ENCODE peak calls at places on chromosomes 4 and X, in eight cellular contexts. S is HCT116, F is mesenchymal stem cell, Z is astrocyte, R is lower lobe of right lung, N is uterus, Q is BJ, J is cardiac fibroblast. K is an unnamed sample.

GRCh38 chr4:152992027-152992426 is 55.9 kb downstream of the FHDC1 start:
- DNase-seq in F (no peak), R (no peak), Q (no peak), N (no peak), S (no peak), J (no peak), Z (no peak), K (no peak)

GRCh38 chr4:177079327-177079726 is 230.3 kb upstream of the NEIL3 start:
- DNase-seq in Q (no peak), N (no peak), R (no peak), J (no peak), S (no peak), F (no peak), Z (no peak), K (no peak)

GRCh38 chr4:48796927-48797679 is 17.0 kb upstream of the FRYL start:
- DNase-seq in Q (no peak), J (no peak), Z (no peak), S (no peak), N (no peak), F (no peak), R (no peak), K (no peak)

GRCh38 chrX:129981752-129982299 is 609 bp upstream of the BCORL1 start:
- DNase-seq in F (no peak), Z (no peak), J (no peak), N (peak), Q (no peak), R (no peak), S (no peak), K (no peak)

GRCh38 chr4:26724522-26724921 is 136.1 kb upstream of the STIM2 start:
- DNase-seq in F (no peak), N (no peak), R (no peak), Q (no peak), S (no peak), Z (no peak), J (peak), K (no peak)

GRCh38 chrX:123920065-123920785 is 41.3 kb upstream of the STAG2 start:
- DNase-seq in Q (peak), J (peak), N (no peak), Z (peak), S (no peak), F (peak), R (no peak), K (no peak)

GRCh38 chr4:15702941-15703403 is at the start of gene BST1:
- DNase-seq in J (peak), N (peak), F (no peak), R (peak), Z (peak), Q (no peak), S (no peak), K (peak)

GRCh38 chr4:160044693-160045092 is 941.8 kb downstream of the RAPGEF2 start:
- DNase-seq in J (no peak), Z (no peak), S (no peak), N (no peak), Q (no peak), F (no peak), R (no peak), K (no peak)

GRCh38 chr4:89397464-89397863 is 89.9 kb upstream of the GPRIN3 start:
- DNase-seq in Z (peak), N (no peak), F (no peak), R (no peak), Q (no peak), S (no peak), J (no peak), K (no peak)

GRCh38 chr4:57184378-57185031 is 74.3 kb upstream of the IGFBP7 start:
- DNase-seq in R (no peak), F (no peak), Q (no peak), S (no peak), N (no peak), J (no peak), Z (peak), K (no peak)

GRCh38 chr4:89549907-89550306 is 242.3 kb upstream of the GPRIN3 start:
- DNase-seq in Q (peak), S (no peak), J (peak), F (peak), R (no peak), Z (no peak), N (no peak), K (no peak)

GRCh38 chrX:43881410-43882293 is 598 bp downstream of the MAOB start:
- DNase-seq in F (no peak), N (peak), Q (no peak), Z (no peak), S (no peak), J (no peak), R (no peak), K (no peak)

GRCh38 chr4:185086053-185086452 is 57.0 kb upstream of the SLC25A4 start:
- DNase-seq in Q (no peak), R (no peak), F (no peak), N (no peak), Z (no peak), S (no peak), J (no peak), K (peak)

GRCh38 chr4:101271516-101271915 is 75.8 kb downstream of the PPP3CA start:
- DNase-seq in R (no peak), Z (no peak), J (no peak), Q (no peak), N (no peak), S (no peak), F (peak), K (no peak)

GRCh38 chrX:68433155-68433980 is at the start of gene OPHN1:
- DNase-seq in Q (no peak), R (peak), N (peak), J (peak), S (peak), F (peak), Z (peak), K (peak)

GRCh38 chrX:68432648-68433047 is 647 bp downstream of the OPHN1 start:
- DNase-seq in J (peak), R (no peak), Z (peak), Q (no peak), F (peak), S (no peak), N (no peak), K (no peak)

GRCh38 chrX:68433981-68434299 is 645 bp upstream of the OPHN1 start:
- DNase-seq in Q (no peak), J (no peak), Z (no peak), N (no peak), F (no peak), R (no peak), S (no peak), K (no peak)

GRCh38 chrX:68429216-68429615 is 4.1 kb downstream of the OPHN1 start:
- DNase-seq in N (no peak), Q (no peak), J (no peak), F (peak), S (no peak), R (no peak), Z (peak), K (no peak)

DNA sequence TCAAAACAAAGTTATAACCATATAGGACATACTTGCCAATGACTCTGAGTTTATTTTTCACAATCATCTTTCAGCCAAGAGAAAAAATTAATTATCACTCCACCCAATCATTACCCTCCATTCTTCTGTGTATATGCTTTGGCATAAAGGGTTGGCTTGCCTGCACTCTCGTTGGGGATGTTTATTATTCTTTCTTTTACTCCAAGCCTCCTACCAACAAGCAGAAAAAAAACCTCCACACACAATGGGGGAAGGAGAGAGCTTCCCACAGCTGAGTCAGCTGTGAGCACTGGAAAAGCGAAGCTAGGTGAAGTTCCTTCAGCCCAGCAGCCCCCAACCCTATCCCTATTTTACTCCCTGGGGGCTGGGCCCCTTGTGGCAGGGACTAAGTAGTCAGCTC is 1.5 kb downstream of the OPHN1 start:
- DNase-seq in F (no peak), J (no peak), Q (no peak), R (no peak), S (no peak), N (no peak), Z (no peak), K (no peak)
- H3K4me3 ChIP-seq in F (peak), J (no peak), Q (no peak), R (peak), S (no peak), N (no peak), Z (peak), K (no peak)

GRCh38 chr4:78776031-78776728 is at the start of gene BMP2K:
- DNase-seq in R (peak), N (peak), S (peak), Q (no peak), Z (peak), F (peak), J (peak), K (peak)

GRCh38 chr4:78772526-78773084 is 3.5 kb upstream of the BMP2K start:
- DNase-seq in N (no peak), J (no peak), Z (no peak), S (no peak), Q (no peak), R (no peak), F (no peak), K (no peak)

GRCh38 chr4:78776729-78777555 is 792 bp downstream of the BMP2K start:
- DNase-seq in N (peak), R (peak), Q (no peak), S (peak), F (peak), J (peak), Z (peak), K (peak)

GRCh38 chr4:78775278-78776030 is 696 bp upstream of the BMP2K start:
- DNase-seq in Z (peak), F (peak), Q (no peak), N (peak), S (peak), J (peak), R (peak), K (peak)

GRCh38 chr4:78774395-78774794 is 1.8 kb upstream of the BMP2K start:
- DNase-seq in F (no peak), S (no peak), R (no peak), Z (no peak), N (no peak), Q (no peak), J (no peak), K (no peak)
- H3K4me3 ChIP-seq in F (peak), S (no peak), R (no peak), Z (no peak), N (no peak), Q (no peak), J (no peak), K (no peak)

DNA sequence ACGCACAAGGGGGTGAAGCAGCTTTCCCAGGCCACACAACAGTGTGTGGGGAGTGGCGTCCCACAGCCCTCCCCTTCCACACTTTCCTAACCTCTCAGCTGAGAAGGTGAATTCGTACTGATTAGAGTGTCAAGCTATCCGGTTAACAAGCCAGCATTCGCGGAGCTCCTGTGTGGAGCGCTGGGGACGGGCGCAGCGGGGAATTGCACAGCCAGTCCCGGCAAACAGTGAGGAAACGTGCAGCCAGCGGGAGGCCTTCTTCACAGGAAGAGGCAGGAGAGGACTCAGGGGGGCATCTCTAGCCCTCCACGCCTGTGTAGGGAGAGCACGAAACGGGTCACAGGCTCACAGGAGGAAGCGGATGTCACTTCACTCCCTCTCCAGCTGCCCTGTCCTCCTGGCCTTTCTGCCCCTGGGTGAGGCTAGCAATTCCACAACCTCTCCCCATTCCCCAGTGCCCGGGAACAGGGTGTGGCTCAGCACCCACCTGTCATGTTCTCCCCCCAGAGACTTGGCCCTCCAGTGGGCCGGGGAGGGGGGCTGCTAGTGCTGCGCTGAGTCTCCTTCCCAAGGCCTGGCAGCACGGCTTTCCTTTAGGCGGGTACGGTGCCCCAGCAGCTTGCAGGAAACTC is 117.3 kb downstream of the CPZ start:
- DNase-seq in F (no peak), S (no peak), R (peak), Z (no peak), J (no peak), N (peak), Q (no peak), K (peak)
- H3K4me3 ChIP-seq in F (no peak), S (no peak), R (no peak), Z (no peak), J (no peak), N (no peak), Q (no peak), K (no peak)

DNA sequence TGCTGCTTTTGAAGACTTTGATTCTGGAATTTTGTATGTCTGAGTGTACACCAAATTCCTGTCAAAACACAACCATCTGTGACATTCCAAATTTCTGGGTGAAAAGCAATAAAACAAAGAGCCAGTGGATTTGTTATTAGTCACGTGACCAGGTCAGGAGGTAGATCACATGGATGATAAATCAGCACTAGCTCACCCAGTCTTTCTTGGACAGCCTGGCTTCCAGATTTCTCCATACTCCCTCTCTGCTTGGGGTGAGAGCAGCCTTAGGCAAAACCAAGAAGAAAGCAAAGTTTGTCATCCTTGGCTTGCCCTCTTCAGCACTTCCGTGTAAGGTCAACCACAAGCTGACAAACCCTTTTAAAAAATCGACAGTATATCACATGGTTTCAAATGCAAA is 194.2 kb downstream of the CLCN4 start:
- DNase-seq in J (peak), Q (peak), Z (peak), R (no peak), N (no peak), S (no peak), F (peak), K (no peak)
- H3K4me3 ChIP-seq in J (no peak), Q (no peak), Z (no peak), R (no peak), N (no peak), S (no peak), F (no peak), K (no peak)

GRCh38 chr4:6198768-6199343 is 1.5 kb downstream of the JAKMIP1 start:
- DNase-seq in F (peak), R (no peak), N (no peak), Q (no peak), J (peak), S (no peak), Z (no peak), K (no peak)
- H3K4me3 ChIP-seq in F (no peak), R (peak), N (no peak), Q (no peak), J (no peak), S (no peak), Z (no peak), K (no peak)

GRCh38 chr4:151104621-151105020 is 5.2 kb downstream of the RPS3A start:
- DNase-seq in F (no peak), J (no peak), R (no peak), Z (no peak), N (no peak), S (no peak), Q (no peak), K (no peak)

GRCh38 chr4:151107063-151107462 is 7.6 kb downstream of the RPS3A start:
- DNase-seq in S (no peak), J (no peak), Z (no peak), Q (no peak), F (no peak), N (no peak), R (no peak), K (no peak)

GRCh38 chr4:151105454-151106032 is 6.1 kb downstream of the RPS3A start:
- DNase-seq in Q (no peak), N (no peak), J (no peak), Z (no peak), F (no peak), R (no peak), S (no peak), K (no peak)

GRCh38 chr4:151100517-151100916 is 1.1 kb downstream of the RPS3A start:
- DNase-seq in Z (no peak), Q (no peak), J (no peak), N (no peak), R (no peak), S (no peak), F (no peak), K (no peak)

GRCh38 chr4:151103758-151104157 is 4.3 kb downstream of the RPS3A start:
- DNase-seq in Z (no peak), R (no peak), J (no peak), N (no peak), F (no peak), Q (no peak), S (no peak), K (no peak)
- H3K4me3 ChIP-seq in Z (no peak), R (no peak), J (no peak), N (no peak), F (no peak), Q (no peak), S (no peak), K (no peak)

K was measured in kidney.